ENCODE peak calls at places on chromosomes 13 and 19, in nine cellular contexts. One of them, this sample, is unnamed.

GRCh38 chr13:106302011-106302410 is 233.5 kb downstream of the EFNB2 start:
- DNase-seq in GM12878: no peak
- DNase-seq in A549: no peak
- DNase-seq in GM23338: peak
- DNase-seq in Panc1: no peak
- DNase-seq in HCT116: no peak
- DNase-seq in K562: no peak
- DNase-seq in HepG2: no peak
- DNase-seq in SK-N-SH: no peak
- DNase-seq in this sample: no peak

GRCh38 chr19:53868091-53868891 is 608 bp downstream of the MYADM start:
- DNase-seq in GM12878: no peak
- DNase-seq in A549: peak
- DNase-seq in GM23338: peak
- DNase-seq in Panc1: no peak
- DNase-seq in HCT116: no peak
- DNase-seq in K562: peak
- DNase-seq in HepG2: peak
- DNase-seq in SK-N-SH: peak
- DNase-seq in this sample: peak

GRCh38 chr13:29571876-29572570 is 23.5 kb downstream of the SLC7A1 start:
- DNase-seq in GM12878: no peak
- DNase-seq in A549: no peak
- DNase-seq in GM23338: no peak
- DNase-seq in Panc1: no peak
- DNase-seq in HCT116: no peak
- DNase-seq in K562: no peak
- DNase-seq in HepG2: peak
- DNase-seq in SK-N-SH: no peak
- DNase-seq in this sample: no peak

GRCh38 chr19:19540707-19541515 is 2.8 kb downstream of the CILP2 start:
- DNase-seq in GM12878: no peak
- DNase-seq in A549: no peak
- DNase-seq in GM23338: peak
- DNase-seq in Panc1: no peak
- DNase-seq in HCT116: peak
- DNase-seq in K562: peak
- DNase-seq in HepG2: no peak
- DNase-seq in SK-N-SH: peak
- DNase-seq in this sample: no peak

GRCh38 chr13:23848019-23848418 is 41.2 kb downstream of the MIPEP start:
- DNase-seq in GM12878: no peak
- DNase-seq in A549: no peak
- DNase-seq in GM23338: no peak
- DNase-seq in Panc1: no peak
- DNase-seq in HCT116: no peak
- DNase-seq in K562: no peak
- DNase-seq in HepG2: no peak
- DNase-seq in SK-N-SH: peak
- DNase-seq in this sample: no peak

GRCh38 chr13:78032132-78032531 is 113.5 kb upstream of the EDNRB start:
- DNase-seq in GM12878: no peak
- DNase-seq in A549: no peak
- DNase-seq in GM23338: no peak
- DNase-seq in Panc1: no peak
- DNase-seq in HCT116: no peak
- DNase-seq in K562: no peak
- DNase-seq in HepG2: no peak
- DNase-seq in SK-N-SH: no peak
- DNase-seq in this sample: no peak

GRCh38 chr13:40653558-40654318 is 12.7 kb downstream of the FOXO1 start:
- DNase-seq in GM12878: no peak
- DNase-seq in A549: no peak
- DNase-seq in GM23338: peak
- DNase-seq in Panc1: no peak
- DNase-seq in HCT116: no peak
- DNase-seq in K562: no peak
- DNase-seq in HepG2: no peak
- DNase-seq in SK-N-SH: no peak
- DNase-seq in this sample: no peak

GRCh38 chr13:111491021-111491420 is 170.6 kb downstream of the TEX29 start:
- DNase-seq in GM12878: no peak
- DNase-seq in A549: no peak
- DNase-seq in GM23338: peak
- DNase-seq in Panc1: no peak
- DNase-seq in HCT116: no peak
- DNase-seq in K562: no peak
- DNase-seq in HepG2: no peak
- DNase-seq in SK-N-SH: no peak
- DNase-seq in this sample: no peak

GRCh38 chr13:95023405-95023804 is 277.8 kb downstream of the ABCC4 start:
- DNase-seq in GM12878: no peak
- DNase-seq in A549: no peak
- DNase-seq in GM23338: no peak
- DNase-seq in Panc1: no peak
- DNase-seq in HCT116: no peak
- DNase-seq in K562: no peak
- DNase-seq in HepG2: no peak
- DNase-seq in SK-N-SH: no peak
- DNase-seq in this sample: no peak

GRCh38 chr19:12055784-12056183 is 3.0 kb upstream of the ZNF878 start:
- DNase-seq in GM12878: no peak
- DNase-seq in A549: no peak
- DNase-seq in GM23338: no peak
- DNase-seq in Panc1: no peak
- DNase-seq in HCT116: no peak
- DNase-seq in K562: no peak
- DNase-seq in HepG2: no peak
- DNase-seq in SK-N-SH: no peak
- DNase-seq in this sample: no peak

GRCh38 chr19:52286256-52286655 is 10.7 kb upstream of the ZNF480 start:
- DNase-seq in GM12878: no peak
- DNase-seq in A549: no peak
- DNase-seq in GM23338: no peak
- DNase-seq in Panc1: no peak
- DNase-seq in HCT116: no peak
- DNase-seq in K562: no peak
- DNase-seq in HepG2: no peak
- DNase-seq in SK-N-SH: no peak
- DNase-seq in this sample: no peak

GRCh38 chr19:19170053-19170945 is at the start of gene MEF2B:
- DNase-seq in GM12878: no peak
- DNase-seq in A549: no peak
- DNase-seq in GM23338: peak
- DNase-seq in Panc1: no peak
- DNase-seq in HCT116: no peak
- DNase-seq in K562: peak
- DNase-seq in HepG2: peak
- DNase-seq in SK-N-SH: peak
- DNase-seq in this sample: no peak

GRCh38 chr13:101489635-101490034 is 37.2 kb downstream of the ITGBL1 start:
- DNase-seq in GM12878: no peak
- DNase-seq in A549: no peak
- DNase-seq in GM23338: no peak
- DNase-seq in Panc1: no peak
- DNase-seq in HCT116: no peak
- DNase-seq in K562: no peak
- DNase-seq in HepG2: no peak
- DNase-seq in SK-N-SH: no peak
- DNase-seq in this sample: no peak

GRCh38 chr13:48505597-48506091 is 27.2 kb downstream of the RCBTB2 start:
- DNase-seq in GM12878: peak
- DNase-seq in A549: no peak
- DNase-seq in GM23338: no peak
- DNase-seq in Panc1: no peak
- DNase-seq in HCT116: no peak
- DNase-seq in K562: no peak
- DNase-seq in HepG2: no peak
- DNase-seq in SK-N-SH: no peak
- DNase-seq in this sample: peak

GRCh38 chr13:48502601-48503319 is 30.1 kb downstream of the RCBTB2 start:
- DNase-seq in GM12878: no peak
- DNase-seq in A549: no peak
- DNase-seq in GM23338: no peak
- DNase-seq in Panc1: no peak
- DNase-seq in HCT116: no peak
- DNase-seq in K562: no peak
- DNase-seq in HepG2: no peak
- DNase-seq in SK-N-SH: no peak
- DNase-seq in this sample: no peak

GRCh38 chr13:48504606-48505369 is 28.1 kb downstream of the RCBTB2 start:
- DNase-seq in GM12878: no peak
- DNase-seq in A549: no peak
- DNase-seq in GM23338: peak
- DNase-seq in Panc1: no peak
- DNase-seq in HCT116: no peak
- DNase-seq in K562: no peak
- DNase-seq in HepG2: no peak
- DNase-seq in SK-N-SH: no peak
- DNase-seq in this sample: no peak

GRCh38 chr13:48500652-48501197 is 32.2 kb downstream of the RCBTB2 start:
- DNase-seq in GM12878: no peak
- DNase-seq in A549: no peak
- DNase-seq in GM23338: peak
- DNase-seq in Panc1: no peak
- DNase-seq in HCT116: no peak
- DNase-seq in K562: no peak
- DNase-seq in HepG2: peak
- DNase-seq in SK-N-SH: no peak
- DNase-seq in this sample: peak

DNA sequence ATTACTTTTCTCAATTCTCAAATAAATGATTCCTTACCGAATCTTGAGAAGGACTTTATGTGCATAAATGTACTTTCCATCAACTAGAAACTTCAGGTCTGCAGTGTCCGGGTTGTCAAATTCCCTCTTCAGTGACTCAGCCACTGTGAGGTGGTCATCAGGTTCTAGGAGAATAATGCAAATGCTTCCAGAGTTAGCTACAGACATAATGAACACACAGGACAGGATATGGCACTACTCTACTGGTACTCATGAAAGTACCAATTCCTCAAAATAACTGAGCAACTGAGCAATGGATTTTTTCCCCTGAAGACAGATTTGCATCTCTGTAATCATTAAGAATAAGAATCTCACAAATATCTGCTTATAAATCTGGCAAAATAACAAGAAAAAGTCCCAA is 31.2 kb downstream of the RCBTB2 start:
- DNase-seq in GM12878: no peak
- DNase-seq in A549: no peak
- DNase-seq in GM23338: no peak
- DNase-seq in Panc1: no peak
- DNase-seq in HCT116: no peak
- DNase-seq in K562: no peak
- DNase-seq in HepG2: no peak
- DNase-seq in SK-N-SH: no peak
- DNase-seq in this sample: no peak
- TF ChIP-seq REST in GM12878: no peak
- TF ChIP-seq REST in A549: no peak
- TF ChIP-seq REST in GM23338: no peak
- TF ChIP-seq REST in Panc1: no peak
- TF ChIP-seq REST in HCT116: no peak
- TF ChIP-seq REST in K562: no peak
- TF ChIP-seq REST in HepG2: no peak
- TF ChIP-seq REST in SK-N-SH: no peak
- TF ChIP-seq REST in this sample: no peak

DNA sequence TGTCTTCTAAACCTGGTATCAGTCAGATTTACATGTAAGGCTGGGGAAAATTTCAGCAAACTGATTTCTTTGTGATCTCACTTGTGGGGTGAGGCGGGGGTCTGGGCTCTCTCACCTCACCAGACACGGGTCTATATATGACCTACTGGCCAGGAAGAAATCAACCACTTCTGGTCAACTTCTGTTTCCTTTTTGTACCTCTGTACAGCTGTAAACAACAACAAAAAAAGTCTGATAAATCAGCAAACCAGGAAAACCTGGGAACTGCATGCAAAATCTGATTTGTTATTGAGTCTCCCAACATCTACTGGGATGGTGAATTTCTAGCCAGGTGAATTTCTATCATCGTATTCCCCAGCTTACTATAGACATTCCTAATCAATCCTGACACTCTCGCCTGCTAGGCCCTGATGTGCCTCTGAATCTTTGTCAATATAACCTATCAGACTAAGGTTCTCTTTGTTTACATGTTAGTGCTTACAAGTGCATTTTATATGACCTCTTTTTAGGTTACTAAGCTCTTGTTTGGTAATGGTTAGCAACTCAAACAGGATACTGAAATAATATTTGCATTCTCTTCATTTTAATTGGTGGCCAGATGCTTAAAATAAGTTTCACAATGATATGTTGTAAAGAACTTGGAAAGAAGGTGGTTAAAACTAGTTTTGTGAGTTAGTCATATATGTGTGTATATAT is 77.7 kb downstream of the LRRC63 start:
- DNase-seq in GM12878: no peak
- DNase-seq in A549: no peak
- DNase-seq in GM23338: no peak
- DNase-seq in Panc1: no peak
- DNase-seq in HCT116: no peak
- DNase-seq in K562: no peak
- DNase-seq in HepG2: no peak
- DNase-seq in SK-N-SH: no peak
- DNase-seq in this sample: no peak
- TF ChIP-seq CTCF in GM12878: no peak
- TF ChIP-seq CTCF in A549: no peak
- TF ChIP-seq CTCF in GM23338: no peak
- TF ChIP-seq CTCF in Panc1: peak
- TF ChIP-seq CTCF in HCT116: no peak
- TF ChIP-seq CTCF in K562: no peak
- TF ChIP-seq CTCF in HepG2: no peak
- TF ChIP-seq CTCF in SK-N-SH: no peak
- TF ChIP-seq CTCF in this sample: no peak

GRCh38 chr19:15235796-15236195 is 3.5 kb upstream of the EPHX3 start:
- DNase-seq in GM12878: no peak
- DNase-seq in A549: no peak
- DNase-seq in GM23338: no peak
- DNase-seq in Panc1: no peak
- DNase-seq in HCT116: no peak
- DNase-seq in K562: no peak
- DNase-seq in HepG2: no peak
- DNase-seq in SK-N-SH: no peak
- DNase-seq in this sample: no peak
- TF ChIP-seq REST in GM12878: no peak
- TF ChIP-seq REST in A549: no peak
- TF ChIP-seq REST in GM23338: no peak
- TF ChIP-seq REST in Panc1: no peak
- TF ChIP-seq REST in HCT116: no peak
- TF ChIP-seq REST in K562: no peak
- TF ChIP-seq REST in HepG2: no peak
- TF ChIP-seq REST in SK-N-SH: no peak
- TF ChIP-seq REST in this sample: no peak

DNA sequence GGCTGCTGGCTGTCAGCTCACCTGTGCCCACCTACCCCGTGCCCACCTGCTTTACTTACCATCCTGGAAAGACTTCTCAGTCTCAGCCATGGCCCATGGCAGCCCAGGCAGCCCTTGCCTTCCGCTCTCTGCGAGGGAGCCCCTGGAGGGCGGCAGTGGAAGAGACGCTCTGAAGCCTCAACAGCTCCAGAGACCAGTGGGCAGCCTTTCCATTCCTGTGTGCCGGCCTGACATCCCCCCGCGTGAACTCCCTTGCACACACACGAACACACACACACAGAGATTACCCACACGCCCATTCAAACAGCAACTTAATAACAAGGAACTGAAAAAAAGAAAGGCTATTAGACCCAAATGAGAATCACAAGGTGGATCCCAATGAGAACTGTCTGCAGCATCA is 14.2 kb upstream of the RASA3 start:
- DNase-seq in GM12878: no peak
- DNase-seq in A549: peak
- DNase-seq in GM23338: peak
- DNase-seq in Panc1: no peak
- DNase-seq in HCT116: no peak
- DNase-seq in K562: no peak
- DNase-seq in HepG2: no peak
- DNase-seq in SK-N-SH: peak
- DNase-seq in this sample: no peak
- TF ChIP-seq CTCF in GM12878: peak
- TF ChIP-seq CTCF in A549: no peak
- TF ChIP-seq CTCF in GM23338: no peak
- TF ChIP-seq CTCF in Panc1: peak
- TF ChIP-seq CTCF in HCT116: peak
- TF ChIP-seq CTCF in K562: no peak
- TF ChIP-seq CTCF in HepG2: peak
- TF ChIP-seq CTCF in SK-N-SH: peak
- TF ChIP-seq CTCF in this sample: no peak

This sample was measured in HL-60.